ENCODE peak calls at places on chromosomes 6 and 20, in ten cellular contexts. R, K, A, M, Z, V, U, C, Y and X are unnamed samples.

GRCh38 chr20:51050636-51051035 is 27.7 kb upstream of the KCNG1 start:
- DNase-seq in R (no peak), K (no peak), A (no peak), M (no peak), Z (no peak), V (no peak), U (no peak), C (no peak), Y (no peak), X (no peak)

GRCh38 chr6:14664616-14665315 is 547.2 kb downstream of the CD83 start:
- DNase-seq in R (no peak), K (no peak), A (no peak), M (no peak), Z (no peak), V (no peak), U (no peak), C (no peak), Y (peak), X (no peak)

GRCh38 chr6:87093651-87094050 is 1.3 kb downstream of the CGA start:
- DNase-seq in R (no peak), K (no peak), A (no peak), M (no peak), Z (no peak), V (no peak), U (peak), C (no peak), Y (no peak), X (no peak)

GRCh38 chr6:38482466-38482865 is 157.3 kb downstream of the BTBD9 start:
- DNase-seq in R (no peak), K (no peak), A (no peak), M (no peak), Z (no peak), V (no peak), U (peak), C (no peak), Y (no peak), X (no peak)

GRCh38 chr6:20644667-20645370 is 110.6 kb downstream of the CDKAL1 start:
- DNase-seq in R (no peak), K (no peak), A (no peak), M (no peak), Z (no peak), V (no peak), U (no peak), C (no peak), Y (no peak), X (no peak)

GRCh38 chr6:46015119-46015968 is at the start of gene CLIC5:
- DNase-seq in R (no peak), K (no peak), A (no peak), M (peak), Z (peak), V (no peak), U (no peak), C (no peak), Y (peak), X (peak)

GRCh38 chr6:33927551-33927950 is 123.7 kb upstream of the MLN start:
- DNase-seq in R (no peak), K (no peak), A (peak), M (no peak), Z (no peak), V (no peak), U (no peak), C (no peak), Y (no peak), X (no peak)

GRCh38 chr20:48132834-48133233 is 347.6 kb upstream of the SULF2 start:
- DNase-seq in R (no peak), K (no peak), A (no peak), M (no peak), Z (no peak), V (no peak), U (no peak), C (no peak), Y (no peak), X (no peak)

GRCh38 chr6:99993533-99994251 is at the start of gene MCHR2:
- DNase-seq in R (no peak), K (no peak), A (no peak), M (no peak), Z (no peak), V (no peak), U (no peak), C (no peak), Y (no peak), X (no peak)

GRCh38 chr6:116406678-116407345 is 36.1 kb downstream of the DSE start:
- DNase-seq in R (no peak), K (no peak), A (no peak), M (no peak), Z (no peak), V (no peak), U (no peak), C (no peak), Y (no peak), X (no peak)

GRCh38 chr6:1267057-1267732 is 44.7 kb upstream of the FOXQ1 start:
- DNase-seq in R (no peak), K (peak), A (peak), M (no peak), Z (peak), V (no peak), U (no peak), C (no peak), Y (peak), X (no peak)

GRCh38 chr6:113854531-113855499 is 2.3 kb upstream of the MARCKS start:
- DNase-seq in R (peak), K (no peak), A (no peak), M (peak), Z (peak), V (peak), U (peak), C (peak), Y (peak), X (peak)

GRCh38 chr6:1817033-1817761 is 207.5 kb downstream of the FOXC1 start:
- DNase-seq in R (no peak), K (no peak), A (no peak), M (no peak), Z (no peak), V (no peak), U (peak), C (no peak), Y (no peak), X (no peak)

GRCh38 chr20:49482621-49483017 is at the start of gene KCNB1:
- DNase-seq in R (peak), K (no peak), A (no peak), M (peak), Z (peak), V (no peak), U (peak), C (peak), Y (peak), X (peak)

GRCh38 chr6:75393806-75394205 is 99.8 kb downstream of the FILIP1 start:
- DNase-seq in R (no peak), K (no peak), A (no peak), M (no peak), Z (no peak), V (no peak), U (peak), C (no peak), Y (no peak), X (no peak)

GRCh38 chr6:80607814-80608391 is 501.4 kb downstream of the BCKDHB start:
- DNase-seq in R (no peak), K (no peak), A (no peak), M (no peak), Z (no peak), V (no peak), U (no peak), C (no peak), Y (no peak), X (no peak)

GRCh38 chr20:31704225-31705119 is 18.2 kb downstream of the BCL2L1 start:
- DNase-seq in R (no peak), K (peak), A (peak), M (no peak), Z (peak), V (no peak), U (peak), C (no peak), Y (peak), X (no peak)

GRCh38 chr20:46130534-46130933 is 12.4 kb downstream of the CD40 start:
- DNase-seq in R (no peak), K (no peak), A (no peak), M (no peak), Z (no peak), V (no peak), U (no peak), C (no peak), Y (no peak), X (no peak)

GRCh38 chr6:85372188-85372914 is 77.5 kb upstream of the NT5E start:
- DNase-seq in R (no peak), K (no peak), A (no peak), M (no peak), Z (no peak), V (no peak), U (peak), C (no peak), Y (no peak), X (peak)

GRCh38 chr6:144343736-144344428 is 58.7 kb downstream of the UTRN start:
- DNase-seq in R (no peak), K (no peak), A (no peak), M (no peak), Z (no peak), V (no peak), U (peak), C (no peak), Y (peak), X (peak)

GRCh38 chr20:47540443-47541354 is 39.0 kb downstream of the NCOA3 start:
- DNase-seq in R (no peak), K (no peak), A (no peak), M (no peak), Z (peak), V (no peak), U (no peak), C (no peak), Y (peak), X (peak)

GRCh38 chr20:33537608-33538007 is 47.7 kb downstream of the CBFA2T2 start:
- DNase-seq in R (no peak), K (no peak), A (no peak), M (no peak), Z (no peak), V (no peak), U (no peak), C (no peak), Y (no peak), X (no peak)

GRCh38 chr20:17505664-17506517 is 25.3 kb downstream of the BFSP1 start:
- DNase-seq in R (no peak), K (no peak), A (no peak), M (no peak), Z (no peak), V (no peak), U (no peak), C (no peak), Y (no peak), X (no peak)

GRCh38 chr6:147614501-147614900 is 106.0 kb downstream of the SAMD5 start:
- DNase-seq in R (no peak), K (no peak), A (no peak), M (no peak), Z (no peak), V (no peak), U (no peak), C (no peak), Y (no peak), X (no peak)

GRCh38 chr20:63101781-63102719 is 95.3 kb upstream of the BHLHE23 start:
- DNase-seq in R (no peak), K (no peak), A (no peak), M (peak), Z (no peak), V (no peak), U (peak), C (no peak), Y (peak), X (peak)

GRCh38 chr20:52614036-52614863 is 357.9 kb upstream of the TSHZ2 start:
- DNase-seq in R (no peak), K (no peak), A (no peak), M (no peak), Z (no peak), V (no peak), U (peak), C (no peak), Y (no peak), X (no peak)

GRCh38 chr6:38644951-38645350 is 5.2 kb upstream of the BTBD9 start:
- DNase-seq in R (no peak), K (no peak), A (no peak), M (no peak), Z (no peak), V (no peak), U (no peak), C (no peak), Y (no peak), X (no peak)

GRCh38 chr6:69216127-69216526 is 580.7 kb downstream of the LMBRD1 start:
- DNase-seq in R (no peak), K (no peak), A (no peak), M (no peak), Z (no peak), V (no peak), U (no peak), C (no peak), Y (no peak), X (no peak)

GRCh38 chr6:111417181-111417585 is 65.8 kb downstream of the REV3L start:
- DNase-seq in R (no peak), K (no peak), A (no peak), M (no peak), Z (no peak), V (no peak), U (no peak), C (no peak), Y (no peak), X (no peak)

GRCh38 chr20:17878912-17879602 is 89.5 kb downstream of the SNX5 start:
- DNase-seq in R (no peak), K (no peak), A (no peak), M (no peak), Z (no peak), V (no peak), U (no peak), C (no peak), Y (no peak), X (no peak)

GRCh38 chr20:40880063-40880715 is 148.4 kb upstream of the TOP1 start:
- DNase-seq in R (no peak), K (no peak), A (no peak), M (no peak), Z (no peak), V (no peak), U (no peak), C (no peak), Y (no peak), X (no peak)

GRCh38 chr6:33901822-33902816 is 98.3 kb upstream of the MLN start:
- DNase-seq in R (no peak), K (no peak), A (no peak), M (no peak), Z (no peak), V (no peak), U (no peak), C (no peak), Y (no peak), X (no peak)

GRCh38 chr6:31597006-31597405 is 4.2 kb upstream of the NCR3 start:
- DNase-seq in R (no peak), K (no peak), A (no peak), M (no peak), Z (peak), V (no peak), U (peak), C (no peak), Y (peak), X (no peak)
- TF ChIP-seq CTCF in R (peak), K (peak), A (peak), M (peak), Z (peak), V (no peak), U (peak), C (peak), Y (peak), X (no peak)

GRCh38 chr20:4008877-4009276 is 6.5 kb downstream of the RNF24 start:
- DNase-seq in R (no peak), K (no peak), A (no peak), M (no peak), Z (no peak), V (no peak), U (no peak), C (no peak), Y (no peak), X (no peak)
- TF ChIP-seq CTCF in R (no peak), K (no peak), A (no peak), M (no peak), Z (no peak), V (no peak), U (no peak), C (no peak), Y (no peak), X (no peak)

GRCh38 chr6:166511316-166511715 is 75.2 kb downstream of the RAMACL start:
- DNase-seq in R (no peak), K (no peak), A (no peak), M (no peak), Z (no peak), V (no peak), U (no peak), C (no peak), Y (no peak), X (no peak)

GRCh38 chr6:166514196-166514595 is 72.3 kb downstream of the RAMACL start:
- DNase-seq in R (no peak), K (no peak), A (no peak), M (no peak), Z (peak), V (no peak), U (no peak), C (no peak), Y (no peak), X (no peak)

GRCh38 chr6:166515072-166515810 is 71.2 kb downstream of the RAMACL start:
- DNase-seq in R (no peak), K (peak), A (peak), M (no peak), Z (peak), V (no peak), U (peak), C (no peak), Y (no peak), X (peak)

GRCh38 chr6:166509193-166509592 is 77.3 kb downstream of the RAMACL start:
- DNase-seq in R (no peak), K (no peak), A (no peak), M (no peak), Z (no peak), V (no peak), U (no peak), C (no peak), Y (no peak), X (no peak)

DNA sequence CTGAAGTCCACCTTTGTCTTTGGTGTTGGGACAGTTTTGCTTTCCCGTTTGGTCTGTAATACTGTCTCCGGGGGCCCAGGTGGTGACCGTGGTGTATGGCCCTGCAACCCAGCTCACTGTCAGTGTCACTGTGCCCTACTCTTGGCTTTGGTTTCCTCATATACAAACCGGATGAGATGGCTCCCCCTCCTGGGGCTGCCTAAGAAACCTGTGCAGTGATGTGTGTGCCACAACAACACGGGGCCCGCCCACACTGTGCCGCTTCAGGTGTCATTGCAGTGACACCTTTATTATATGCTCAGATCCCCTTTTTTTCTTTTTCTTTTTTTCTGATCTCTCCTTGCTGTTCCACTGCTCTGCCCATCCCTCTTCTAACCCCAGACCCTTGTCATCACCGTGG is 73.9 kb downstream of the RAMACL start:
- DNase-seq in R (no peak), K (no peak), A (no peak), M (no peak), Z (peak), V (no peak), U (no peak), C (no peak), Y (peak), X (peak)
- TF ChIP-seq CTCF in R (no peak), K (no peak), A (no peak), M (no peak), Z (no peak), V (no peak), U (no peak), C (no peak), Y (no peak), X (peak)

GRCh38 chr20:57573893-57574292 is 13.0 kb downstream of the PCK1 start:
- DNase-seq in R (no peak), K (no peak), A (no peak), M (no peak), Z (no peak), V (no peak), U (no peak), C (no peak), Y (peak), X (no peak)
- TF ChIP-seq CTCF in R (peak), K (peak), A (peak), M (peak), Z (peak), V (no peak), U (no peak), C (peak), Y (peak), X (no peak)

GRCh38 chr6:106381223-106381622 is 20.7 kb downstream of the CRYBG1 start:
- DNase-seq in R (no peak), K (no peak), A (no peak), M (no peak), Z (no peak), V (no peak), U (no peak), C (no peak), Y (no peak), X (no peak)

GRCh38 chr6:106380407-106380806 is 19.9 kb downstream of the CRYBG1 start:
- DNase-seq in R (no peak), K (no peak), A (no peak), M (no peak), Z (no peak), V (no peak), U (no peak), C (no peak), Y (no peak), X (no peak)

GRCh38 chr6:106383573-106383972 is 23.1 kb downstream of the CRYBG1 start:
- DNase-seq in R (no peak), K (no peak), A (no peak), M (no peak), Z (no peak), V (no peak), U (no peak), C (no peak), Y (no peak), X (no peak)

GRCh38 chr6:106379951-106380350 is 19.4 kb downstream of the CRYBG1 start:
- DNase-seq in R (no peak), K (no peak), A (no peak), M (no peak), Z (no peak), V (no peak), U (no peak), C (no peak), Y (no peak), X (no peak)

GRCh38 chr6:106381871-106382270 is 21.4 kb downstream of the CRYBG1 start:
- DNase-seq in R (no peak), K (no peak), A (no peak), M (no peak), Z (peak), V (no peak), U (no peak), C (no peak), Y (peak), X (no peak)
- TF ChIP-seq CTCF in R (no peak), K (no peak), A (no peak), M (no peak), Z (no peak), V (no peak), U (no peak), C (no peak), Y (no peak), X (no peak)

GRCh38 chr6:22521035-22521434 is 48.3 kb upstream of the HDGFL1 start:
- DNase-seq in R (no peak), K (no peak), A (no peak), M (no peak), Z (no peak), V (no peak), U (no peak), C (no peak), Y (no peak), X (no peak)

GRCh38 chr6:22513667-22514066 is 55.7 kb upstream of the HDGFL1 start:
- DNase-seq in R (no peak), K (no peak), A (no peak), M (no peak), Z (no peak), V (no peak), U (no peak), C (no peak), Y (no peak), X (no peak)

DNA sequence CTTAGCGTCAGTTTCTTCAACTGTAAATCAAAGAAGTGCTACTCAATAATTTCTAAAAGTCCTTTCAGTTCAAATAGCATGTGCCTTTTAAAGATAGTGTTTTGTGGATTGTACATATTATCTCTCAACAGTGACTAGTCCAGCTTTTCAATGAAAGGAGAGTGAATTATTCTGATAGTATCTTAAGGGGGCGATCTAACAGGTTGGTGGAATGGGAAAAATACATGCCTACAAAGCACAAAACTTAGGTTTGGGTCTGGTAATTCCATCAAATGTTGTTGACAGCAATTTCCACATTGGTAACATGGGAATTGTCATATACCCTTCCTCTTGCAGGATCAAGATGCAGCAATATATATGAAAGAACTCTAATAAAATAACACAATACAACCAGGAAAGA is 50.1 kb upstream of the HDGFL1 start:
- DNase-seq in R (no peak), K (no peak), A (no peak), M (no peak), Z (no peak), V (no peak), U (no peak), C (no peak), Y (no peak), X (no peak)
- TF ChIP-seq CTCF in R (no peak), K (no peak), A (no peak), M (no peak), Z (no peak), V (no peak), U (no peak), C (no peak), Y (no peak), X (no peak)

DNA sequence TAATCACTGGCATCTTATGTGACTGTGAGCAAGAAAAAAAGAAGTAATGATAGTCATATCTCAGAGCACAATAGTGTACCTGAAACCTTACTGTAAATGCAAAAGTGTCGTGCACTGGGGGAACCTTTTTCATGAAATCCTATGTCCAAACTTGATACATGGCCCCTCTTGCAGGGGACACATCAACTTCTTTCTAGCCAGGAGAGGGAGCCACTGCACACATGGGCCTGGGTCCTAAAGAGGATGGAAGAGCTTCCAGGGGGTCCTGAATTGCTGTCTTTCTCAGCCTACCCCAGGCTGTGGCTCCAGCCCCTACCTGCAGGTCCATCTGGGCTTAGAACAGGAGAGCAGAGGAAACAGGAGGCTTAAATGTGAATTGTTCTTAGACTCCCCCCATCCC is 165.7 kb downstream of the SOD2 start:
- DNase-seq in R (no peak), K (no peak), A (no peak), M (no peak), Z (no peak), V (no peak), U (no peak), C (no peak), Y (no peak), X (no peak)
- TF ChIP-seq CTCF in R (no peak), K (no peak), A (no peak), M (no peak), Z (no peak), V (no peak), U (no peak), C (no peak), Y (no peak), X (no peak)